ENCODE peak calls at places on chromosome 12, in five cellular contexts. Q is neuronal stem cell, S is IMR-90, H is PC-9, Y is lung. M is an unnamed sample.

GRCh38 chr12:62814243-62814642 is 120.7 kb downstream of the PPM1H start:
- DNase-seq in H (no peak), Q (no peak), S (no peak), Y (no peak), M (no peak)

GRCh38 chr12:53211476-53212381 is 4.7 kb upstream of the ITGB7 start:
- DNase-seq in Y (no peak), S (no peak), Q (no peak), H (no peak), M (no peak)

GRCh38 chr12:92505373-92506340 is 197.1 kb upstream of the PLEKHG7 start:
- DNase-seq in H (no peak), S (peak; percentile 50), Y (peak; percentile 44), Q (peak; percentile 43), M (peak; percentile 11)

GRCh38 chr12:109461049-109461845 is 15.9 kb downstream of the KCTD10 start:
- DNase-seq in S (peak; percentile 62), Q (no peak), Y (peak; percentile 55), H (no peak), M (no peak)

GRCh38 chr12:102169922-102170698 is 27.5 kb downstream of the PMCH start:
- DNase-seq in Y (no peak), S (peak; percentile 63), H (no peak), Q (no peak), M (no peak)

GRCh38 chr12:107515446-107515958 is 170.1 kb upstream of the PWP1 start:
- DNase-seq in H (peak; percentile 58), Q (no peak), Y (peak; percentile 57), S (peak; percentile 93), M (no peak)

GRCh38 chr12:29640589-29641345 is 143.0 kb downstream of the TMTC1 start:
- DNase-seq in S (peak; percentile 68), Q (no peak), Y (no peak), H (peak; percentile 73), M (no peak)

GRCh38 chr12:122227341-122227740 is 1.5 kb upstream of the DIABLO start:
- DNase-seq in S (no peak), Q (no peak), H (no peak), Y (no peak), M (no peak)

GRCh38 chr12:95473440-95473946 is 459 bp upstream of the METAP2 start:
- DNase-seq in H (no peak), S (peak; percentile 41), Q (peak; percentile 17), Y (peak; percentile 47), M (peak; percentile 27)

GRCh38 chr12:120085920-120086319 is 30.6 kb downstream of the RAB35 start:
- DNase-seq in S (no peak), Y (no peak), Q (no peak), H (no peak), M (no peak)

GRCh38 chr12:90631581-90631980 is 323.4 kb downstream of the CCER1 start:
- DNase-seq in S (no peak), H (no peak), Q (no peak), Y (no peak), M (no peak)

GRCh38 chr12:46187023-46187422 is 81.8 kb downstream of the SLC38A1 start:
- DNase-seq in H (no peak), Y (peak; percentile 61), S (peak; percentile 93), Q (no peak), M (no peak)

GRCh38 chr12:129002447-129002846 is 149.2 kb downstream of the GLT1D1 start:
- DNase-seq in H (no peak), S (no peak), Q (no peak), Y (no peak), M (no peak)

GRCh38 chr12:65779091-65779642 is 45.1 kb upstream of the HMGA2 start:
- DNase-seq in Q (peak; percentile 12), Y (no peak), H (no peak), S (peak; percentile 61), M (no peak)

GRCh38 chr12:9345163-9345562 is 137.0 kb upstream of the PZP start:
- DNase-seq in H (no peak), Y (no peak), S (no peak), Q (no peak), M (no peak)

GRCh38 chr12:122978507-122978955 is 1.9 kb upstream of the ARL6IP4 start:
- DNase-seq in H (no peak), S (no peak), Q (no peak), Y (no peak), M (no peak)

GRCh38 chr12:84542289-84542688 is 370.3 kb downstream of the SLC6A15 start:
- DNase-seq in H (no peak), Y (no peak), Q (no peak), S (no peak), M (no peak)

GRCh38 chr12:82529954-82530353 is 156.8 kb upstream of the TMTC2 start:
- DNase-seq in Y (no peak), Q (no peak), S (no peak), H (no peak), M (no peak)

GRCh38 chr12:88141425-88141773 is 489 bp downstream of the CEP290 start:
- DNase-seq in H (no peak), Y (no peak), S (no peak), Q (no peak), M (no peak)

GRCh38 chr12:132341318-132342050 is 12.1 kb upstream of the GALNT9 start:
- DNase-seq in H (no peak), Y (no peak), Q (no peak), S (no peak), M (no peak)
- H3K9me3 ChIP-seq in H (no peaks in the 10 kb centered on the region), Y (peaks cover 14% of the 10 kb centered on the region), Q (peaks cover 5% of the 10 kb centered on the region), S (peaks cover 34% of the 10 kb centered on the region), M (no peaks in the 10 kb centered on the region)

DNA sequence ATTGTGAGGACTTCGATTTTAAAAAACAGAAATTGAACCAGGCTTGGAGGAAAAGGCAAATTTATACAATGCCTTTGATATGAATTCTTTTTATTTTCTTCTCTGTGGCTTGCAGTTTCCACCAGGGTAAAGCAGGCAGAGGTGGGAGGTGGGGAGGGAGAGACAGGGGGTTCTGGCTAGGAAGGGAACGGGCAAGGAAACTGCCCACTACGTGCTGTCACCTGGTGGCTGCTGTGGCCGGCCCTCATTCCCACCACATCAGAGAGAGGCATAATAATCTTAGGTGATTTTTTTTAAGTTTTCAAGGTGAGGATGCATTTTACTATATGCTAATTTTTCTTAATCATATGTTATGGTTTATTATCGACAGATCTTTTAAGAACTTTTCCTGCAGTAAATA is 145.8 kb downstream of the CACNA1C start:
- DNase-seq in Q (no peak), S (no peak), Y (no peak), H (no peak), M (no peak)
- H3K27ac ChIP-seq in Q (no peak overlapping the region), S (no peak overlapping the region), Y (peak overlapping the region; percentile 61), H (no peak overlapping the region), M (no peak overlapping the region)

GRCh38 chr12:34595749-34596733 is 573.7 kb downstream of the ALG10 start:
- DNase-seq in Q (no peak), H (no peak), S (no peak), Y (peak; percentile 24), M (no peak)
- H3K9me3 ChIP-seq in Q (peaks cover 48% of the 10 kb centered on the region), H (peaks cover 16% of the 10 kb centered on the region), S (peaks cover 43% of the 10 kb centered on the region), Y (peaks cover 55% of the 10 kb centered on the region), M (peaks cover 78% of the 10 kb centered on the region)

GRCh38 chr12:6229823-6230222 is 29.6 kb downstream of the CD9 start:
- DNase-seq in Q (no peak), Y (no peak), H (no peak), S (peak; percentile 97), M (no peak)
- H3K27ac ChIP-seq in Q (no peak overlapping the region), Y (peak overlapping the region; percentile 17), H (peak overlapping the region; percentile 86), S (peak overlapping the region; percentile 52), M (no peak overlapping the region)

GRCh38 chr12:70852416-70853150 is 68.0 kb downstream of the PTPRR start:
- DNase-seq in Q (no peak), Y (no peak), H (no peak), S (no peak), M (no peak)

GRCh38 chr12:70854138-70854537 is 66.4 kb downstream of the PTPRR start:
- DNase-seq in Y (no peak), H (no peak), Q (no peak), S (no peak), M (no peak)

GRCh38 chr12:70849265-70849960 is 71.1 kb downstream of the PTPRR start:
- DNase-seq in Q (no peak), H (no peak), Y (no peak), S (peak; percentile 0), M (no peak)

GRCh38 chr12:70854871-70855578 is 65.5 kb downstream of the PTPRR start:
- DNase-seq in Q (no peak), H (no peak), Y (no peak), S (no peak), M (no peak)

GRCh38 chr12:70853326-70853725 is 67.2 kb downstream of the PTPRR start:
- DNase-seq in Y (peak; percentile 48), S (peak; percentile 1), Q (no peak), H (no peak), M (no peak)
- H3K9me3 ChIP-seq in Y (no peaks in the 10 kb centered on the region), S (no peaks in the 10 kb centered on the region), Q (no peaks in the 10 kb centered on the region), H (no peaks in the 10 kb centered on the region), M (no peaks in the 10 kb centered on the region)

DNA sequence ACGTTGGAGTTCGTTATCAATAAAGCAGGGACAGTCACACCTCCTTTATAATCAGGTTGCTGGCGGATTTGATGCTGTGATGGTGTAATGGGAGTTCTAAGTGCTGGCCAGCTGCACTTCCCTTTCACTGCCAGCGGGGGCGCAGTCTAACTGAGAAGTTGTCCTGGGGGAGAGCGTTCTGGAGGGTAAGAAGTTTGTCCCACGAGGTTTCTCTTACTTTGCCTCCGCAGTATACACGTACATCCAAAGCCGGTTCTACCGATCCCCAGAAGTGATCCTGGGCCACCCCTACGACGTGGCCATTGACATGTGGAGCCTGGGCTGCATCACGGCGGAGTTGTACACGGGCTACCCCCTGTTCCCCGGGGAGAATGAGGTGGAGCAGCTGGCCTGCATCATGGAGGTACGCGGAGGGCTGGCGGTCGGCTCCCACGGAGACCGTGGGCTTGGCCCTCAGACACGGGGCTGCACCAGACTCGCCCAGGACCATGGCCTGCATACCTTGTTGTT is 42.7 kb downstream of the DYRK4 start:
- DNase-seq in H (peak; percentile 82), Y (peak; percentile 82), Q (peak; percentile 72), S (peak; percentile 85), M (peak; percentile 79)
- H3K27ac ChIP-seq in H (no peak overlapping the region), Y (peak overlapping the region; percentile 54), Q (no peak overlapping the region), S (peak overlapping the region; percentile 65), M (no peak overlapping the region)

M was measured in CD4-positive, alpha-beta T cell.